ENCODE peak calls at places on chromosome 3, in eight cellular contexts. C, M, S, J, N, A, G and F are unnamed samples.

GRCh38 chr3:100226712-100227429 is 33.9 kb upstream of the TBC1D23 start:
- DNase-seq in C (no peak), M (no peak), S (no peak), J (no peak), N (no peak), A (no peak), G (peak), F (no peak)

GRCh38 chr3:12687948-12688347 is 24.0 kb upstream of the RAF1 start:
- DNase-seq in C (no peak), M (no peak), S (no peak), J (no peak), N (no peak), A (no peak), G (no peak), F (no peak)

GRCh38 chr3:13092621-13093339 is 19.6 kb upstream of the IQSEC1 start:
- DNase-seq in C (no peak), M (no peak), S (no peak), J (no peak), N (no peak), A (no peak), G (no peak), F (peak)

GRCh38 chr3:28188686-28189085 is 52.7 kb upstream of the CMC1 start:
- DNase-seq in C (no peak), M (no peak), S (no peak), J (no peak), N (no peak), A (no peak), G (no peak), F (no peak)

GRCh38 chr3:193982258-193982659 is 153.7 kb upstream of the HES1 start:
- DNase-seq in C (peak), M (no peak), S (no peak), J (no peak), N (no peak), A (no peak), G (no peak), F (peak)

GRCh38 chr3:57065588-57065987 is 5.1 kb downstream of the SPATA12 start:
- DNase-seq in C (no peak), M (no peak), S (peak), J (no peak), N (no peak), A (no peak), G (peak), F (no peak)

GRCh38 chr3:115146032-115146417 is 1.1 kb downstream of the ZBTB20 start:
- DNase-seq in C (no peak), M (peak), S (peak), J (peak), N (peak), A (peak), G (peak), F (no peak)

GRCh38 chr3:55615039-55615693 is 128.1 kb upstream of the WNT5A start:
- DNase-seq in C (no peak), M (no peak), S (no peak), J (no peak), N (no peak), A (no peak), G (peak), F (no peak)